ENCODE peak calls at places on chromosomes 6 and 20, in five cellular contexts. Y is tibial nerve; Q is epithelial cell of esophagus; O is CD8-positive, alpha-beta T cell; I is body of pancreas. Z is an unnamed sample.

GRCh38 chr20:19903168-19903676 is 113.9 kb upstream of the NAA20 start:
- DNase-seq in Y (peak; percentile 43), Q (peak; percentile 68), O (no peak), I (peak; percentile 76), Z (peak; percentile 67)

GRCh38 chr6:26031595-26032386 is 55.4 kb upstream of the HFE start:
- DNase-seq in Y (peak; percentile 95), Q (peak; percentile 95), O (peak; percentile 80), I (peak; percentile 90), Z (peak; percentile 88)

GRCh38 chr6:33794910-33795615 is 6.1 kb upstream of the LEMD2 start:
- DNase-seq in Y (no peak), Q (no peak), O (no peak), I (no peak), Z (no peak)

GRCh38 chr20:53179749-53180148 is 207.6 kb downstream of the TSHZ2 start:
- DNase-seq in Y (no peak), Q (no peak), O (no peak), I (no peak), Z (no peak)

GRCh38 chr6:81465859-81466258 is 286.6 kb downstream of the TENT5A start:
- DNase-seq in Y (no peak), Q (peak; percentile 36), O (no peak), I (no peak), Z (no peak)

GRCh38 chr6:73525546-73526330 is 4.9 kb upstream of the EEF1A1 start:
- DNase-seq in Y (no peak), Q (no peak), O (no peak), I (no peak), Z (no peak)

GRCh38 chr6:159038914-159039884 is 5.6 kb downstream of the TAGAP start:
- DNase-seq in Y (no peak), Q (peak; percentile 95), O (no peak), I (peak; percentile 43), Z (no peak)

GRCh38 chr6:1224514-1224913 is 87.4 kb upstream of the FOXQ1 start:
- DNase-seq in Y (no peak), Q (no peak), O (no peak), I (no peak), Z (no peak)

GRCh38 chr6:125986956-125987617 is 747 bp downstream of the TRMT11 start:
- DNase-seq in Y (no peak), Q (peak; percentile 40), O (no peak), I (no peak), Z (no peak)

GRCh38 chr6:41040101-41040910 is 1.3 kb upstream of the UNC5CL start:
- DNase-seq in Y (no peak), Q (peak; percentile 73), O (no peak), I (peak; percentile 89), Z (no peak)

GRCh38 chr6:42441661-42442081 is 10.1 kb downstream of the TRERF1 start:
- DNase-seq in Y (no peak), Q (no peak), O (no peak), I (no peak), Z (no peak)

GRCh38 chr6:83637953-83638352 is 70.9 kb downstream of the SNAP91 start:
- DNase-seq in Y (no peak), Q (no peak), O (no peak), I (no peak), Z (no peak)

GRCh38 chr6:34526241-34526972 is 29.7 kb downstream of the SPDEF start:
- DNase-seq in Y (no peak), Q (no peak), O (no peak), I (no peak), Z (no peak)

GRCh38 chr6:109440325-109441068 is at the start of the genes PPIL6 and SMPD2:
- DNase-seq in Y (peak; percentile 76), Q (peak; percentile 83), O (peak; percentile 61), I (peak; percentile 91), Z (peak; percentile 88)

GRCh38 chr6:116779569-116780164 is 14.1 kb upstream of the FAM162B start:
- DNase-seq in Y (no peak), Q (peak; percentile 36), O (no peak), I (no peak), Z (no peak)

GRCh38 chr6:89797317-89797716 is 22.3 kb downstream of the MDN1 start:
- DNase-seq in Y (no peak), Q (no peak), O (no peak), I (no peak), Z (no peak)

GRCh38 chr20:24389686-24390085 is 79.7 kb upstream of the SYNDIG1 start:
- DNase-seq in Y (no peak), Q (no peak), O (no peak), I (peak; percentile 33), Z (no peak)

GRCh38 chr6:64908104-64908503 is 798.9 kb downstream of the EYS start:
- DNase-seq in Y (no peak), Q (no peak), O (no peak), I (no peak), Z (no peak)

GRCh38 chr6:161134550-161135298 is 139.1 kb downstream of the AGPAT4 start:
- DNase-seq in Y (no peak), Q (no peak), O (no peak), I (no peak), Z (no peak)

GRCh38 chr6:37994238-37994637 is 174.7 kb downstream of the ZFAND3 start:
- DNase-seq in Y (no peak), Q (peak; percentile 30), O (no peak), I (no peak), Z (no peak)

GRCh38 chr20:46027245-46027853 is 1.7 kb upstream of the SLC12A5 start:
- DNase-seq in Y (peak; percentile 66), Q (peak; percentile 73), O (no peak), I (peak; percentile 63), Z (no peak)

GRCh38 chr20:60361761-60362410 is 403.7 kb downstream of the CDH26 start:
- DNase-seq in Y (no peak), Q (no peak), O (no peak), I (no peak), Z (no peak)

GRCh38 chr6:64732888-64733287 is 974.1 kb downstream of the EYS start:
- DNase-seq in Y (no peak), Q (peak; percentile 13), O (no peak), I (no peak), Z (no peak)

GRCh38 chr20:4766631-4767030 is 44.9 kb downstream of the PRND start:
- DNase-seq in Y (no peak), Q (no peak), O (no peak), I (peak; percentile 61), Z (no peak)
- TF ChIP-seq CTCF in Y (no peak), Q (no peak), O (no peak), I (no peak), Z (no peak)

GRCh38 chr20:13422637-13423036 is 201.6 kb downstream of the ISM1 start:
- DNase-seq in Y (no peak), Q (peak; percentile 93), O (no peak), I (no peak), Z (no peak)
- TF ChIP-seq CTCF in Y (no peak), Q (no peak), O (no peak), I (no peak), Z (no peak)

DNA sequence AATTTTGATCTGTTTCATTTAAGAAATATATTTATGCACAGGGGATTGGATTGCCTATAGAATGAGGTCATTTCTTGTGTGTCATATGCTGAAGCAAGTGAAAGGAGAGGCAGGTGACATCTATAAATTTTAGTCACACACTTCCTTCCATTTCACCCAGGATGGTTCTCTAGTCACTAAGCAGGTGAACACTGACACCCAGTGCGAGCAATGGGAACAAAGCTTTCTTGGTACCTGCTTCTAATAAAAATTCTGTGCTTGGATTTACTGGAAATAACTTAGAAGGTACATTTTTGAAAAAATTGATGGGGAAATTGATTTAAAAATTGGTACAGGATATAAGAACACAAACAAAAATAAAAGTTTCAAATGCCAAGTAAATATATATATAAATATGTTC is 66.9 kb upstream of the MC3R start:
- DNase-seq in Y (no peak), Q (no peak), O (no peak), I (no peak), Z (no peak)
- TF ChIP-seq CTCF in Y (no peak), Q (peak; percentile 36), O (no peak), I (peak; percentile 27), Z (no peak)

GRCh38 chr6:139173172-139173571 is 38.3 kb downstream of the HECA start:
- DNase-seq in Y (no peak), Q (peak; percentile 59), O (no peak), I (no peak), Z (no peak)
- TF ChIP-seq CTCF in Y (no peak), Q (no peak), O (no peak), I (no peak), Z (no peak)

GRCh38 chr6:31922942-31923341 is 4.6 kb upstream of the C2 start:
- DNase-seq in Y (no peak), Q (no peak), O (no peak), I (no peak), Z (no peak)
- TF ChIP-seq CTCF in Y (no peak), Q (no peak), O (no peak), I (peak; percentile 8), Z (no peak)

Z was measured in right atrium auricular region.